ENCODE peak calls at places on chromosomes 6 and 20, in four cellular contexts. S is K562, F is HepG2, C is GM12878. N is an unnamed sample.

GRCh38 chr6:138882369-138883017 is 86.6 kb downstream of the ECT2L start:
- DNase-seq in S (no peak), F (no peak), C (peak), N (no peak)

GRCh38 chr6:22737331-22737730 is 168.0 kb downstream of the HDGFL1 start:
- DNase-seq in S (no peak), F (no peak), C (peak), N (peak)

GRCh38 chr6:137011406-137011805 is 33.4 kb downstream of the IL20RA start:
- DNase-seq in S (no peak), F (no peak), C (no peak), N (no peak)

GRCh38 chr20:48648482-48649051 is 179.2 kb downstream of the PREX1 start:
- DNase-seq in S (no peak), F (no peak), C (no peak), N (no peak)

GRCh38 chr6:2748183-2748582 is 2.5 kb downstream of the MYLK4 start:
- DNase-seq in S (no peak), F (no peak), C (no peak), N (no peak)

GRCh38 chr6:47363736-47364135 is 54.0 kb upstream of the TNFRSF21 start:
- DNase-seq in S (no peak), F (no peak), C (no peak), N (no peak)

GRCh38 chr6:43772571-43773049 is 2.6 kb downstream of the VEGFA start:
- DNase-seq in S (peak), F (peak), C (no peak), N (peak)

GRCh38 chr20:49185071-49185757 is 2.9 kb downstream of the STAU1 start:
- DNase-seq in S (no peak), F (peak), C (no peak), N (no peak)

GRCh38 chr6:160974304-160974771 is 17.2 kb upstream of the MAP3K4 start:
- DNase-seq in S (peak), F (no peak), C (no peak), N (no peak)

GRCh38 chr20:31677553-31678260 is 40.0 kb downstream of the COX4I2 start:
- DNase-seq in S (no peak), F (no peak), C (no peak), N (no peak)

GRCh38 chr20:14963262-14963663 is 625.9 kb upstream of the FLRT3 start:
- DNase-seq in S (no peak), F (peak), C (no peak), N (no peak)

GRCh38 chr6:167113047-167113446 is 9.8 kb upstream of the CCR6 start:
- DNase-seq in S (no peak), F (no peak), C (peak), N (no peak)

GRCh38 chr20:38395165-38395564 is 40.0 kb downstream of the SNHG17 start:
- DNase-seq in S (no peak), F (no peak), C (no peak), N (no peak)

GRCh38 chr6:123898669-123899068 is 95.0 kb downstream of the NKAIN2 start:
- DNase-seq in S (no peak), F (no peak), C (no peak), N (no peak)

GRCh38 chr20:63538204-63539091 is 1.3 kb upstream of the PTK6 start:
- DNase-seq in S (no peak), F (peak), C (no peak), N (peak)

GRCh38 chr6:52718535-52718934 is 44.7 kb downstream of the GSTA2 start:
- DNase-seq in S (no peak), F (no peak), C (no peak), N (no peak)

GRCh38 chr6:161480416-161481165 is 206.7 kb upstream of the AGPAT4 start:
- DNase-seq in S (no peak), F (no peak), C (no peak), N (no peak)

GRCh38 chr6:95081231-95081630 is 496.1 kb upstream of the MANEA start:
- DNase-seq in S (no peak), F (no peak), C (no peak), N (no peak)

GRCh38 chr20:49343246-49343645 is 65.4 kb upstream of the ZNFX1 start:
- DNase-seq in S (no peak), F (no peak), C (no peak), N (no peak)

GRCh38 chr20:17966432-17967312 is 1.9 kb downstream of the SNX5 start:
- DNase-seq in S (no peak), F (peak), C (no peak), N (no peak)

GRCh38 chr6:37276916-37277509 is 19.1 kb upstream of the TMEM217 start:
- DNase-seq in S (no peak), F (no peak), C (no peak), N (no peak)

GRCh38 chr6:71194730-71195129 is 93.9 kb upstream of the OGFRL1 start:
- DNase-seq in S (no peak), F (no peak), C (no peak), N (no peak)

GRCh38 chr20:32737371-32738223 is 5.7 kb downstream of the COMMD7 start:
- DNase-seq in S (no peak), F (no peak), C (no peak), N (no peak)

GRCh38 chr6:96898241-96898851 is 655 bp upstream of the NDUFAF4 start:
- DNase-seq in S (no peak), F (no peak), C (no peak), N (no peak)

GRCh38 chr6:167581637-167582036 is 245.1 kb upstream of the AFDN start:
- DNase-seq in S (no peak), F (no peak), C (no peak), N (no peak)

GRCh38 chr6:101016163-101016562 is 135.0 kb upstream of the ASCC3 start:
- DNase-seq in S (no peak), F (no peak), C (no peak), N (no peak)

GRCh38 chr6:118377711-118378414 is 170.2 kb upstream of the PLN start:
- DNase-seq in S (no peak), F (no peak), C (no peak), N (peak)

GRCh38 chr6:3773696-3774298 is 22.3 kb upstream of the PXDC1 start:
- DNase-seq in S (no peak), F (no peak), C (no peak), N (no peak)

GRCh38 chr6:118319890-118320289 is 228.2 kb upstream of the PLN start:
- DNase-seq in S (no peak), F (no peak), C (no peak), N (peak)

GRCh38 chr20:57047281-57048026 is 219.0 kb downstream of the BMP7 start:
- DNase-seq in S (peak), F (peak), C (no peak), N (no peak)

GRCh38 chr6:166395351-166395750 is 12.6 kb upstream of the MPC1 start:
- DNase-seq in S (no peak), F (no peak), C (no peak), N (no peak)

GRCh38 chr20:5402903-5403531 is 86.3 kb upstream of the PROKR2 start:
- DNase-seq in S (peak), F (peak), C (no peak), N (peak)
- TF ChIP-seq CBFB in S (no peak), F (no peak), C (no peak), N (no peak)

GRCh38 chr6:34301408-34301807 is 52.6 kb upstream of the SMIM29 start:
- DNase-seq in S (no peak), F (no peak), C (no peak), N (no peak)
- TF ChIP-seq CBFB in S (no peak), F (no peak), C (no peak), N (no peak)

DNA sequence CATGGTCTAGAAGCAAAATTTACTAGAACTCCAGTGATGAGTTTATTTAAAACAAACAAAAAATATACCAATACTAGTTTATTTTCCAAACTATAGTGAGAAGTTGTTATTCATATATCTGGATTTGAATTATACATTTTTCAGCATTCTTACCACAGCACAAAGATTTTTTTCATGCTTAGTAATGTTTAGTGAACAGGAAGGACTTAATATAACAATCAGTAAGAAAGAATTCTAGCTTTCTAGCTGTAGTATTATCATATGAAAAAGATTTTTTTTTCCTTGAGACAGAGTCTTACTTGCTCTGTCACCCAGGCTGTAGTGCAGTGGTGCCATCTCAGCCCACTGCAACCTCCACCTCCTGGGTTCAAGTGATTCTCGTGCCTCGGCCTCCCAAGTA is 13.8 kb downstream of the MARCKS start:
- DNase-seq in S (no peak), F (no peak), C (no peak), N (no peak)
- TF ChIP-seq CBFB in S (no peak), F (no peak), C (no peak), N (no peak)

GRCh38 chr6:157134402-157135074 is 188.8 kb downstream of the TMEM242 start:
- DNase-seq in S (no peak), F (no peak), C (no peak), N (no peak)
- TF ChIP-seq CBFB in S (no peak), F (no peak), C (no peak), N (no peak)

GRCh38 chr20:35888659-35889058 is 65.6 kb downstream of the SCAND1 start:
- DNase-seq in S (no peak), F (no peak), C (no peak), N (no peak)
- TF ChIP-seq CBFB in S (no peak), F (no peak), C (no peak), N (no peak)

GRCh38 chr20:62291251-62292066 is 11.3 kb upstream of the ADRM1 start:
- DNase-seq in S (no peak), F (no peak), C (no peak), N (no peak)
- TF ChIP-seq CBFB in S (no peak), F (no peak), C (no peak), N (no peak)

DNA sequence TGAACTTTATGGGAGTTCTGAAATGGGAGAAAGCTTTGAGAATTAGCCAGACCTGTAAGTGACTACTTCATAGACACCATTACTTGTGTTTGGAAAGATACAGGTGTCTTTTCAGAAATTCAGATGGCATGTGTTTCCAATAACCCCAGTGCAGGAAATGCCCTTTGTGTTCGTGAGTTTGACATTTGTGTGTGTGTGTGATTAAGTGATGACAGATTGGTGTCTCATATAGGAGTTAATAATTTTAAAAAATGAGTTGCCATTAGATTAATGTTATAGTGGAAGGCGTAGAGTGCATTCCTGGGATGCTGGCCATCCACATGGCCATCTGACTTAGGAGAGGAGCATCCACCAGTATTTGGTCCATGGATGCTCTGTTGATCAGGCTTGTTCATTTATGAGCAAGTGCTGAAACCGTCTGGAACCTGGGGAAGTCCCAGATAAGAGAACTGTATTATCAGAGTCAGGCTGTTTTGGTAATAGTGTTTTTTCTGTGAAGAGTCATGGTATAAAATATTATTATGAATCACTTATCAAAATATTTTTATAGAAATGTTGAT is 3.1 kb downstream of the STK4 start:
- DNase-seq in S (no peak), F (no peak), C (no peak), N (no peak)
- TF ChIP-seq CBFB in S (no peak), F (no peak), C (no peak), N (no peak)

GRCh38 chr20:2330090-2330695 is 34.4 kb downstream of the TGM3 start:
- DNase-seq in S (no peak), F (no peak), C (no peak), N (no peak)
- TF ChIP-seq CBFB in S (no peak), F (no peak), C (no peak), N (no peak)

N was measured in WTC11.